ENCODE peak calls at places on chromosomes 3 and 15, in seven cellular contexts. M is right lobe of liver, H is stomach, N is heart left ventricle, W is breast epithelium, I is uterus, L is A549. J is an unnamed sample. For H3K9me3, the result is how much of the 10 kb centered on the place peaks cover.

GRCh38 chr3:192747145-192747544 is 19.8 kb upstream of the FGF12 start:
- DNase-seq in M (no peak), W (no peak), L (no peak), N (no peak), I (no peak), H (no peak), J (no peak)

GRCh38 chr3:144294659-144295538 is 323.3 kb downstream of the DIPK2A start:
- DNase-seq in M (no peak), N (no peak), L (no peak), H (no peak), I (no peak), W (no peak), J (no peak)

GRCh38 chr3:65342084-65342683 is 654.4 kb upstream of the ADAMTS9 start:
- DNase-seq in M (peak), L (peak), H (peak), W (no peak), I (no peak), N (peak), J (peak)

GRCh38 chr15:39145854-39146253 is 435.0 kb upstream of the THBS1 start:
- DNase-seq in H (no peak), N (no peak), W (no peak), I (no peak), M (no peak), L (no peak), J (no peak)

GRCh38 chr3:197480320-197480719 is 75.4 kb downstream of the BDH1 start:
- DNase-seq in M (peak), W (no peak), L (no peak), N (no peak), H (no peak), I (no peak), J (no peak)

GRCh38 chr15:38186505-38186904 is 66.1 kb upstream of the SPRED1 start:
- DNase-seq in M (no peak), W (no peak), L (no peak), N (no peak), H (no peak), I (no peak), J (no peak)

GRCh38 chr3:197392961-197393360 is 94.5 kb upstream of the DLG1 start:
- DNase-seq in M (no peak), H (no peak), I (no peak), W (no peak), L (no peak), N (no peak), J (no peak)

GRCh38 chr3:158384019-158384418 is 187.0 kb upstream of the MLF1 start:
- DNase-seq in I (no peak), L (no peak), W (no peak), N (no peak), H (no peak), M (no peak), J (no peak)

GRCh38 chr3:25493786-25494185 is 65.7 kb downstream of the RARB start:
- DNase-seq in H (no peak), N (no peak), I (no peak), M (no peak), L (peak), W (no peak), J (no peak)

GRCh38 chr3:55571216-55571813 is 84.2 kb upstream of the WNT5A start:
- DNase-seq in I (no peak), H (no peak), N (no peak), M (no peak), L (no peak), W (peak), J (no peak)

GRCh38 chr15:100920516-100921135 is 1.5 kb downstream of the LRRK1 start:
- DNase-seq in N (no peak), H (no peak), I (no peak), W (no peak), M (no peak), L (no peak), J (no peak)

GRCh38 chr15:69685524-69686452 is 233.2 kb downstream of the RPLP1 start:
- DNase-seq in M (no peak), L (no peak), H (no peak), W (no peak), N (no peak), I (no peak), J (no peak)

GRCh38 chr3:62493116-62493801 is 119.9 kb upstream of the FEZF2 start:
- DNase-seq in N (no peak), H (no peak), M (no peak), W (no peak), I (no peak), L (no peak), J (no peak)

GRCh38 chr3:142888484-142889262 is at the start of gene PCOLCE2:
- DNase-seq in I (peak), W (no peak), H (no peak), M (peak), L (peak), N (peak), J (peak)

GRCh38 chr15:80613762-80614365 is 81.2 kb upstream of the ABHD17C start:
- DNase-seq in W (no peak), I (no peak), M (no peak), L (no peak), H (no peak), N (no peak), J (no peak)

GRCh38 chr3:133954961-133955360 is 59.3 kb upstream of the RAB6B start:
- DNase-seq in L (no peak), H (no peak), N (no peak), I (no peak), M (no peak), W (no peak), J (no peak)

GRCh38 chr3:4289044-4289443 is 14.1 kb upstream of the SETMAR start:
- DNase-seq in M (no peak), H (no peak), N (no peak), I (no peak), W (no peak), L (no peak), J (no peak)

GRCh38 chr3:48694610-48695051 is 8.9 kb upstream of the NCKIPSD start:
- DNase-seq in H (peak), N (peak), I (peak), W (peak), M (peak), L (peak), J (peak)

GRCh38 chr15:42726114-42726513 is 10.8 kb downstream of the CDAN1 start:
- DNase-seq in L (no peak), M (no peak), N (no peak), H (no peak), I (no peak), W (no peak), J (no peak)

GRCh38 chr3:196486263-196486662 is 17.3 kb downstream of the RNF168 start:
- DNase-seq in I (no peak), N (no peak), L (no peak), W (no peak), M (no peak), H (no peak), J (no peak)

GRCh38 chr15:40776537-40777141 is 6.9 kb downstream of the C15orf62 start:
- DNase-seq in W (peak), I (no peak), N (no peak), H (peak), M (peak), L (no peak), J (no peak)

GRCh38 chr3:170044280-170044679 is 6.5 kb downstream of the GPR160 start:
- DNase-seq in L (no peak), I (no peak), M (no peak), H (no peak), N (no peak), W (no peak), J (no peak)

GRCh38 chr3:58116985-58117384 is 93.8 kb downstream of the DNASE1L3 start:
- DNase-seq in L (no peak), W (no peak), I (no peak), M (no peak), H (no peak), N (no peak), J (no peak)

GRCh38 chr15:40343512-40343911 is 2.8 kb upstream of the CCDC9B start:
- DNase-seq in L (no peak), N (peak), H (no peak), I (no peak), W (no peak), M (no peak), J (peak)

GRCh38 chr15:61715082-61715481 is 345.2 kb downstream of the VPS13C start:
- DNase-seq in N (no peak), I (no peak), L (no peak), M (no peak), H (peak), W (no peak), J (no peak)

GRCh38 chr3:152610621-152611020 is 224.3 kb upstream of the P2RY1 start:
- DNase-seq in H (no peak), N (no peak), W (no peak), L (no peak), I (no peak), M (no peak), J (no peak)

GRCh38 chr15:96416934-96417759 is 86.6 kb downstream of the NR2F2 start:
- DNase-seq in M (no peak), H (peak), I (peak), L (peak), W (no peak), N (no peak), J (no peak)

GRCh38 chr3:142960322-142960850 is 3.1 kb downstream of the PAQR9 start:
- DNase-seq in I (no peak), H (no peak), L (no peak), W (no peak), M (no peak), N (no peak), J (no peak)

GRCh38 chr15:76191539-76192244 is 119.6 kb downstream of the ETFA start:
- DNase-seq in N (no peak), H (no peak), W (no peak), M (no peak), L (no peak), I (no peak), J (no peak)

GRCh38 chr15:62607643-62608042 is 434.9 kb upstream of the TPM1 start:
- DNase-seq in L (no peak), H (no peak), N (no peak), M (no peak), W (no peak), I (no peak), J (no peak)

GRCh38 chr3:11010406-11011165 is 18.0 kb downstream of the SLC6A1 start:
- DNase-seq in L (no peak), M (no peak), W (no peak), N (no peak), H (no peak), I (no peak), J (no peak)

GRCh38 chr3:126894516-126894915 is 88.4 kb upstream of the PLXNA1 start:
- DNase-seq in H (no peak), L (no peak), M (no peak), W (no peak), N (no peak), I (no peak), J (no peak)

GRCh38 chr3:9019244-9019961 is 56.1 kb upstream of the RAD18 start:
- DNase-seq in N (no peak), M (no peak), I (no peak), H (peak), W (no peak), L (no peak), J (no peak)

GRCh38 chr3:162141232-162141631 is 644.6 kb downstream of the OTOL1 start:
- DNase-seq in L (no peak), N (no peak), H (no peak), M (no peak), I (no peak), W (no peak), J (no peak)

GRCh38 chr15:58684036-58684700 is 65.3 kb downstream of the ADAM10 start:
- DNase-seq in L (no peak), H (no peak), W (no peak), N (no peak), I (no peak), M (no peak), J (no peak)

GRCh38 chr15:80585544-80586018 is 109.5 kb upstream of the ABHD17C start:
- DNase-seq in I (no peak), N (no peak), M (no peak), W (no peak), L (no peak), H (peak), J (no peak)

GRCh38 chr15:42405876-42406482 is 46.7 kb downstream of the CAPN3 start:
- DNase-seq in I (no peak), L (no peak), H (no peak), W (no peak), M (peak), N (no peak), J (peak)

GRCh38 chr15:97804950-97805349 is 155.6 kb upstream of the ARRDC4 start:
- DNase-seq in M (no peak), H (no peak), L (no peak), I (no peak), W (no peak), N (no peak), J (no peak)

DNA sequence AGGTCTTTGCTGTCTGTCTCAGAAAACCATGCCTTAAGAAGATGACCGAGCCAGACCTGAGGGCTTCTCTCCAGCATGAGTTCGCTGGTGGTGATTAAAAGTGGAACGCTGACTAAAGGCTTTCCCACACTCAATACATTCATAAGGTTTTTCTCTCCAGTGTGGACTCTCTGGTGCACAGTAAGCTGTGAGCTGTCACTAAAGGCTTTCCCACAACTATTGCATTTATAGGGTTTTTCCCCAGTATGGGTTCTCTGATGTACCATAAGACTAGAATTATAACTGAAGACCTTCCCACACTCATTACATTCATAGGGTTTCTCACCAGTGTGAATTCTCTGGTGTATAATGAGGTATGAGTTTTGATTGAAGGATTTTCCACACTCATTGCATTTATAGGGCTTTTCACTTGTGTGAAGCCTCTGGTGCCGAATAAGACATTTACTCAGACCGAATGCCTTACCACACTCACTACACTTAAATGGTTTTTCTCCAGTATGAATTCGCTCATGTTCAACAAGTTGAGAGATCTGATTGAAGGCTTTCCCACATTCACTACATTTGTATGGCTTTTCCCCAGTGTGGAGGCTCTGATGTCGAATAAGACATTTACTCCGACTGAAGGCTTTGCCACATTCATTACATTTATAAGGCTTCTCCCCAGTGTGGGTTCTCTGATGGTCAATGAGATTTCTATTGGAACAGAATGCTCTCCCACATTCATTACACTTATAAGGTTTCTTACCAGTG is 21.9 kb upstream of the ZNF445 start:
- DNase-seq in M (no peak), I (no peak), H (no peak), L (no peak), W (no peak), N (no peak), J (no peak)
- H3K9me3 ChIP-seq in M (under half), I (under half), H (under half), L (half or more), W (under half), N (under half), J (under half)

DNA sequence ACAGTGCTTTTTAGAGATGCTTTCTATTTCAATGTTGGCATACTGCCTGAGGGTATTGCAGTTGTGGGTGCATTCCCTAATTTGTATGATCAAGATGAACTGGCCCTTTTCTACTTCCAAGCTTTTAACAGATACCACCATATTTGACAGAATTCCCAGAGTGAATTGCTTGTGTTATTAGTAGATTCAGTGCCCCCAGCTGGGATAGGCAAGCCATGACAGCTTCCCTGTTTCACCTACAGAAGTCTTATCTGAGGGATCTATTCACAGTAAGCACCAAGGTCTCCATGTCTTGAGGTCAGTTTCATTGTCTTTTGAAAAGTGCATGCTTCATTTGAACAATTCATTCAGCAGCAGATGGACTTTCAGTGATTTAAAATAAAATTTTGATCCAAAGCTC is 68.8 kb upstream of the GOLGA6B start:
- DNase-seq in W (no peak), N (no peak), M (no peak), I (no peak), L (peak), H (no peak), J (peak)
- TF ChIP-seq CTCF in W (no peak), N (no peak), M (peak), I (no peak), L (no peak), H (no peak), J (peak)

DNA sequence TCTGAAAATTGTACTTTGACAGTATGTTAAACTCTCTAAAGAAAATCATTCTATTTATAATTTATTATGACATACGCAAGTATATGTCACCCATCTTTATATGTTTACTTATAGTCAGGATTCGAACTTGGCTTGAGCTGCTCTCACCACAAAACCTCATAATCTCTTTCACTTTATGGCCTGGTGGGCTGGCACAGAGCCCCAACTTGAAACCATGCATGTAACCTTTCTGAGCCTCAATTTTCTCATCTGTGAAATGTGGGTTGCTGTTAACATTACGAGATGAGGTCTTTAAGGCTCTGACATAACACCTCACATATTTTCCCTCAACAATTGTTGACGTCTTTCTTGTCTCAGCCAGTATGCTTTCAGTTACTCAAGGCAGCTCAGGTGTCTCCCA is 69.4 kb upstream of the PFN2 start:
- DNase-seq in M (no peak), I (no peak), W (no peak), H (no peak), N (no peak), L (no peak), J (no peak)
- TF ChIP-seq POLR2A in M (no peak), I (no peak), W (no peak), H (no peak), N (no peak), L (no peak), J (no peak)

DNA sequence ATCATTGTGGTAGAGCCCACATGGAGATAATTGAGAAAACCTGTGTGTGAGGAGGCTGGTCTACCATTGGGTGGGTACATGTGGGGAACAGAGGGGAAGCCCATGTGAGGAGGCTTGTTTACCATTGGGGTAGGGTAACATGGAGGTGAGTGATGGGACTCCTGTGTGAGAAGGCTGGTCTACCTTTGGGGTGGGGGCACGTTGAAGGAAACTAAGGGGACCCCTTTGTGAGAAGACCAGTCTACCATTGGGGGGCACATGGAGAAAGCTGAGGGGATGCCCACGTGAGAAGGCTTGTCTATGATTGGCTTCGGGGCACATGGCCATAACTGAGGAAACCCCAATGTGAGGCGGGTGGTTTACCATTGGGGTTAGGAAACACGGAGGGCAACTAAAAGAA is 158.5 kb downstream of the FBLN2 start:
- DNase-seq in H (no peak), N (no peak), W (no peak), M (peak), L (no peak), I (peak), J (no peak)
- H3K9me3 ChIP-seq in H (under half), N (under half), W (under half), M (under half), L (under half), I (under half), J (under half)

GRCh38 chr15:79447060-79447459 is 14.9 kb downstream of the MINAR1 start:
- DNase-seq in H (no peak), N (no peak), M (no peak), W (no peak), I (no peak), L (no peak), J (no peak)

GRCh38 chr15:79453446-79453845 is 21.3 kb downstream of the MINAR1 start:
- DNase-seq in L (no peak), M (no peak), I (no peak), H (no peak), N (no peak), W (no peak), J (no peak)

GRCh38 chr15:79452244-79453051 is 20.3 kb downstream of the MINAR1 start:
- DNase-seq in M (no peak), H (no peak), W (no peak), N (no peak), I (no peak), L (no peak), J (no peak)

GRCh38 chr15:79451361-79451999 is 19.3 kb downstream of the MINAR1 start:
- DNase-seq in I (no peak), M (no peak), H (no peak), N (no peak), L (no peak), W (no peak), J (no peak)

DNA sequence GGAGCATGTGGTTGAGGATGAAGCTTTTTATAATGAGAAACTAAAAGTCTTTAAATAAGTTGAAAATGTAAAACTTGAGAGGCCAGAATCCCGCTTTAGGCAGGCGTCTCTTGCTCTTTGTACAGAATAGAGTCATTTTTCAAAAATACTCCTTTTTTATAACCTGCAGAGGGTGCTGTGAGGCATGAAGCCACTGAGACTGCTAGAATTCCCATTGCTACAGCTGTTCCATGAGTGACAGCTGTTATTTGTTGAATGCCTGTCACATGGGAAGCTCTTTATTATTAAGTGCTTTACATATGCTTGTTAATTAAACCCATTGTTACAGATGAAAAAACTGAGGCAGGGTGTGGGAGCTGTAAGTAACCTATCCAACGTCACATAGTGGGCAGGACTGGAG is 18.5 kb downstream of the MINAR1 start:
- DNase-seq in I (no peak), M (no peak), H (no peak), N (no peak), L (no peak), W (no peak), J (no peak)
- TF ChIP-seq CTCF in I (no peak), M (no peak), H (no peak), N (no peak), L (peak), W (no peak), J (no peak)

J was measured in adrenal gland.